ENCODE peak calls at places on chromosomes 13 and 19, in ten cellular contexts. B, T, C, D, R, S, P, V, H and K are unnamed samples.

GRCh38 chr13:62014299-62014698 is 598.6 kb upstream of the PCDH20 start:
- DNase-seq in H (peak), D (no peak), R (peak), S (peak), T (peak), B (peak), V (no peak), C (no peak), P (no peak), K (no peak)

GRCh38 chr13:95784891-95785290 is 108.0 kb downstream of the DNAJC3 start:
- DNase-seq in V (no peak), B (peak), C (peak), R (no peak), T (peak), D (no peak), P (no peak), H (no peak), S (no peak), K (no peak)

GRCh38 chr19:409515-410242 is 732 bp upstream of the C2CD4C start:
- DNase-seq in S (peak), V (no peak), B (no peak), R (peak), C (no peak), P (no peak), T (no peak), D (no peak), H (no peak), K (no peak)

GRCh38 chr19:31725051-31725450 is 375.8 kb upstream of the TSHZ3 start:
- DNase-seq in H (no peak), D (no peak), B (peak), S (no peak), V (no peak), R (no peak), P (peak), T (no peak), C (no peak), K (no peak)

GRCh38 chr19:18158471-18158870 is 5.5 kb downstream of the PIK3R2 start:
- DNase-seq in C (no peak), P (no peak), B (no peak), D (no peak), S (no peak), R (no peak), H (no peak), T (no peak), V (no peak), K (no peak)

GRCh38 chr19:8831832-8832131 is 322 bp downstream of the ZNF558 start:
- DNase-seq in C (no peak), D (no peak), S (no peak), V (no peak), P (no peak), T (no peak), B (no peak), H (no peak), R (no peak), K (no peak)

GRCh38 chr19:19554074-19555023 is 16.3 kb downstream of the CILP2 start:
- DNase-seq in D (peak), R (peak), P (peak), C (no peak), B (peak), T (peak), V (peak), H (no peak), S (peak), K (no peak)

GRCh38 chr13:79779761-79780160 is 298.8 kb downstream of the NDFIP2 start:
- DNase-seq in S (peak), C (peak), H (no peak), V (no peak), T (peak), P (peak), D (no peak), R (no peak), B (peak), K (no peak)

GRCh38 chr19:30669329-30670010 is 297.3 kb downstream of the ZNF536 start:
- DNase-seq in B (peak), H (no peak), C (peak), T (peak), S (peak), P (peak), V (peak), R (peak), D (peak), K (no peak)

GRCh38 chr19:50968709-50969412 is 530 bp downstream of the KLK6 start:
- DNase-seq in R (no peak), B (peak), H (no peak), C (no peak), S (no peak), P (no peak), T (peak), V (no peak), D (no peak), K (no peak)

GRCh38 chr13:36696410-36696809 is 22.6 kb downstream of the SERTM1 start:
- DNase-seq in H (no peak), B (no peak), D (no peak), S (no peak), P (no peak), V (peak), R (no peak), T (no peak), C (no peak), K (no peak)

GRCh38 chr13:40503966-40504591 is 162.4 kb downstream of the FOXO1 start:
- DNase-seq in P (no peak), C (peak), D (no peak), H (peak), R (no peak), B (peak), T (peak), V (no peak), S (no peak), K (no peak)

GRCh38 chr19:47499863-47500830 is 14.7 kb downstream of the NAPA start:
- DNase-seq in B (no peak), H (no peak), V (no peak), P (no peak), T (no peak), R (no peak), D (peak), C (no peak), S (no peak), K (no peak)

GRCh38 chr19:646798-647565 is 7.3 kb downstream of the FGF22 start:
- DNase-seq in H (no peak), T (no peak), V (peak), R (no peak), D (no peak), S (no peak), C (no peak), B (no peak), P (no peak), K (no peak)

GRCh38 chr19:31963741-31964140 is 381.7 kb upstream of the ZNF507 start:
- DNase-seq in V (no peak), C (no peak), T (no peak), P (peak), R (no peak), S (no peak), B (no peak), D (no peak), H (no peak), K (no peak)

GRCh38 chr13:91017031-91017668 is 330.3 kb upstream of the MIR17HG start:
- DNase-seq in R (peak), C (peak), P (peak), B (peak), T (peak), H (no peak), V (no peak), S (peak), D (peak), K (no peak)

GRCh38 chr13:32735859-32736258 is 149.6 kb downstream of the PDS5B start:
- DNase-seq in P (no peak), V (no peak), B (no peak), H (no peak), T (no peak), S (no peak), R (no peak), D (no peak), C (no peak), K (no peak)

GRCh38 chr13:32736648-32737047 is 150.4 kb downstream of the PDS5B start:
- DNase-seq in B (no peak), C (no peak), D (no peak), P (no peak), H (no peak), T (no peak), V (no peak), R (no peak), S (no peak), K (no peak)

GRCh38 chr13:32734511-32734910 is 148.3 kb downstream of the PDS5B start:
- DNase-seq in T (peak), R (no peak), C (peak), P (no peak), D (no peak), V (no peak), S (peak), B (peak), H (no peak), K (no peak)

GRCh38 chr13:32737679-32738078 is 151.4 kb downstream of the PDS5B start:
- DNase-seq in H (peak), C (no peak), V (no peak), T (no peak), R (no peak), S (no peak), P (no peak), D (no peak), B (no peak), K (no peak)

DNA sequence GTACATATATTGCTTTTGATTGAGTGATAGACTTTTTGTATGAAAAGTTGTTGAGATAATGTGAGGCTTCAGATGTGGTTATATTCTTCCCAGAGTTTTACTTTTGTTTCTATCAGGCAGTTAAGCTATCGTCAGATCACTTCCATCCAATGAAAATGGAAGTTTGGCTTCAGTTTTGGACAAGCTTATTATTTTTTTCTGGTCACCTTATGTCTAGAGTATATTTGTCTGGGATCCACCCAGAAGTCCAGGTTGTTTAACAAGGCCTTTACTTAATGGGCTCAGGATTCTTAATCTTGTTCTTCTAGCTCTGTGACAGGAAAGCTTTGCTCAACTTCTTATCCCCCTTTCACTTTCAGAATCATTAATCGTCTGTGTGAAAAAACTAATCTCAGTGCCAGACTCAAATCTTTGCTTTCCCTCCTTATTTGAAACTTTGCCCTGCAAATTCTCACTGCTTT is 150.9 kb downstream of the PDS5B start:
- DNase-seq in P (no peak), V (no peak), R (peak), S (peak), B (peak), T (peak), D (no peak), C (no peak), H (no peak), K (peak)
- H3K4me3 ChIP-seq in P (peak), V (peak), R (no peak), S (peak), B (peak), T (peak), D (peak), C (no peak), H (peak), K (peak)

DNA sequence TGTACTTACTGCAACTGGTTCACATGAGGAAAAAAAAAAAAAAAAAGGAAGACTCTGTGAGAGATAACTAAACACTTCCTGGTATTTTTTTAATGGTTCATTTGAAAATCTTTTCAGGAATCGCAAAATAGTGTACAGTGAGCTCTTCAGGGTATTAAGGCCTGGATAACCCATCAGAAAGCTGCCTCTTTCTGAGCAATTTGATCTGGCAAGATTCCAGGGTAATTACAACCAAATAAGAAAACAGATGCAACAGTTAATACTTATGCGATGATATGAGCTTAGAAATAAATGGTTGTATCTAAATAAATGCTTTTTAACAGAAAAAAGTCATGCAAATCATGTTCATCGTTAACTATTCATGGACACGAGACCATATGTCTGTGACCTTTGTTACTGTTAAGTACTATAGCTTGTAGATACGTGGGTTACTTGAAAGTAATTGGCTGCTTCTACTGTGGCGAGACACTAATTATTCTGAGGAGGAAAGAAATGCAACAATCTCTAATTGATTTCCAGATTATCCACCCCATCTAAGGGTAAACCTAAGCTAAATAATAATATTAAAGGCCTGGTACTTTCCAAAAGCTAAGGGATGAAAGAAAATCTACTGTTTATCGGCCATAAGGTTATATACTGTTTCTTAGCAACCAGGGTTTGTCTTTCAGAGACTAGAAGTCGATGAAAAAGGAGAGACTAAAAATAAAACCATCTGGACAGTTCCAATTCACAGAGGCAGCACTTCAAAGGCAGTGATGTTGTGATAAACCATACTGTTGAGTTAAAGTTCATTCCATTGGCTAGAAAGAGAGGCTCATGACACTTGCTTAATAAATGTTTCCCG is 1.7 kb downstream of the EPSTI1 start:
- DNase-seq in S (no peak), P (no peak), C (no peak), V (no peak), T (no peak), D (no peak), B (peak), R (no peak), H (no peak), K (no peak)
- H3K4me3 ChIP-seq in S (no peak), P (no peak), C (no peak), V (peak), T (no peak), D (no peak), B (peak), R (no peak), H (peak), K (peak)

GRCh38 chr19:56367829-56368711 is 25.3 kb downstream of the ZNF582 start:
- DNase-seq in P (peak), C (peak), D (peak), H (peak), V (peak), S (peak), B (peak), T (peak), R (no peak), K (peak)
- H3K4me3 ChIP-seq in P (peak), C (peak), D (peak), H (peak), V (peak), S (peak), B (peak), T (peak), R (no peak), K (peak)

DNA sequence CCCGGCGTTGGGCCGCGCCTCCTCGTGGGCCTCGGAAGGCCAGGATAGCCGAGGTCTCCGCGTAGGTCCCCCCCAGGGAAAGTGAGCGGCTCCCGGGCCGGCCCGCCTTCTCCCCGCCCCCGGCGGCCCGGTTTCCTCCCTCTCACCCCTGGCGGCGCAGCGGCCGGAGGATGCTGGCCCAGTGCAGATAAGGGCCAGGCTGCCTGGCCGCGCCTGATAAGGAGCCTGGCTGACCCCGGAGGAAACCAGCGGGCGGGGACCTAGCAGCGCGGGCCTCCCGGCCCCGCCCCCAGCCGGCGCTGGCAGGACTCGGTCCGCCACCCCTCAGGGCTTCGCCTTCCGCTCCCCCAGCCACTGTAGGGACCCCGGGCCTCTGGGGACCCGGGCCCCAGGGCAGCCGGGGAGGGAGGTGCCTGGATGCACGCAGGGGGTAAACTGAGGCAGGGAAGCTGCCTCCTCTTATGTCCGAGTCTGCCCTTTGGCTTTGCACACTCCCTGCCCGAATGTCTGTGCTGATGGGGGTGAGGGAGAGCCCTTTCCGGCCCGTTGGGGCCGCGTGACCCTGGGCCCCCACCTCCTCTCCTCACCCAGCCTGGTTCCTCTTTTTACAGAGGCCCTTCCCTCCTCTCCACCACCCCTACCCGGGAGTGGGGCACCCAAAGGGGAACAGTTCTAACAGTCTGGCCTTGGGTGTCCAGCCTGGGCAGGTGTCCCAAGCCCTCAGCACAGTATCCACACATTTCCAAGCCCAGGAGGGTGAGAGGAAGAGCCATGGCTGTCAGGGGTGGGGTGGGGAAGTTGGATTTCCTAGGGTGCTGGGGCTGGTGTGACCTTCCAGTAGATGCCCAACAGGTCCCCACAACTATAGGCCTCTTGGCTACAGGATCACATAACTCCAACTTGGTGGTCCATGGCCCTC is at the start of gene LYL1:
- DNase-seq in D (peak), R (peak), B (peak), C (no peak), H (no peak), S (no peak), P (peak), V (peak), T (peak), K (no peak)
- H3K4me3 ChIP-seq in D (peak), R (peak), B (peak), C (no peak), H (no peak), S (no peak), P (peak), V (peak), T (peak), K (peak)

GRCh38 chr19:54373781-54374266 is 9.1 kb upstream of the LAIR1 start:
- DNase-seq in B (no peak), P (peak), R (no peak), T (no peak), H (no peak), C (no peak), V (no peak), S (no peak), D (no peak), K (no peak)

GRCh38 chr19:54364775-54365257 is at the start of gene LAIR1:
- DNase-seq in D (peak), S (no peak), V (no peak), B (no peak), C (no peak), T (no peak), P (peak), H (no peak), R (peak), K (no peak)

GRCh38 chr19:54366811-54367210 is 2.1 kb upstream of the LAIR1 start:
- DNase-seq in V (no peak), R (no peak), T (no peak), D (no peak), B (no peak), P (no peak), H (no peak), C (no peak), S (no peak), K (no peak)

DNA sequence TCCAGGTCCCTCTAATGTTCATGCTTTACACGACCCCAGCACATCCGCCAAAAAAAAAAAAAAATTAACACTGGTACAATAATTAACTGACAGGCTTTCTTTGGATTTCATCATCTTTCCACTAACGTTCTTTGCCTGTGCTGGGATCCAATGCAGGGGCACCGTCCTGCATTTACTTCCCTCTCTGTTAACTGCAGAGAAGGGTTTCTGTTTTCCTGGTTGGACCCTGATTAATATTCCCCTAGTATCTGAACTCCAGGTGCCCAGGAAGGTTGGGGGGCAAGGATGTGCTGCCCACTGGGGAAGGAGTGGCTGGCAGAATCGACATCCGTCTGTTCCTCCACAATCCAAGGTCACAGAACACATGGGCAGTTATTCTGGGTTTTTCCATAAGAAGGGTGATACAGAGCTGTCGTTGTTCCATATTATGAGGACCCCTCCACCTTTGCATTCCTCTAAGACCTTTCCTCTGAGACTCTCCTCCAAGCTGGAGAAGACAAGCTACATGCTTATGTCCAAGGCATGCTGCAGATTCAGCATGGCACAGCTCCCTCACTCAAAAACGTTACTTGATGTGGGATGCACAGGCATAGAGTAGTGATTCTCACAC is 4.5 kb upstream of the LAIR1 start:
- DNase-seq in D (no peak), V (no peak), P (no peak), T (no peak), C (no peak), R (no peak), B (no peak), H (no peak), S (no peak), K (no peak)
- H3K4me3 ChIP-seq in D (no peak), V (no peak), P (no peak), T (no peak), C (no peak), R (no peak), B (no peak), H (no peak), S (no peak), K (no peak)

DNA sequence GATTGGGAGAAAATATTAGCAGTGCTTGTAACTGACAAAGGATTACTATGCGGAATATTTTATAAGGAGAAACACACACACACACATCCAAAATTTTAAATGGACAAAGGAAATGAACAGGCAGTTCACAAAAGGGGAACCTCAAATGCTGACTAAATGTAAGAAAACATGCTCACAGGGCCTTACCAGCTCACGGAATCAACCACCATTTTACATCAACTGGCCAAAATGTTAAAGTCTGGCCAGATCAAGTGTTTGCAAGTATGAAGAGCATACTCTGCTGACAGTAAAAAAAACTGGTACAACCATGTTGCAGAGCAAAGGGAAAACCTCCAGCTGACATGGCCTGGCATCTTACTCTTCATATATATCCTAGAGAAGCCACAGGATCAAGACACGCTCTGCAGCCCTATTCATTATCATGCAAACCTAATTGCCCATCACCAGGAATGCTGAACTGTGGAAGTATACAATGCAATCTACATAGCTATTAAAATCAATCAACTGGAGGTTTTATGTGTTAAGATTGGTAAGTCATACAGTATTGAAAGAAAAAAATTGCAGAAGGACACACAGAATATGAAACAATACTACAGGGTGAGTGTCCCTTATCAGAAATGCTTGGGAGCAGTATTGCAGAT is 124.4 kb downstream of the RNF17 start:
- DNase-seq in B (no peak), R (no peak), S (no peak), V (no peak), C (no peak), D (no peak), T (no peak), H (no peak), P (no peak), K (no peak)
- H3K4me3 ChIP-seq in B (no peak), R (no peak), S (no peak), V (no peak), C (no peak), D (no peak), T (no peak), H (no peak), P (no peak), K (no peak)

GRCh38 chr13:99506632-99507031 is 5.4 kb downstream of the TM9SF2 start:
- DNase-seq in R (peak), P (no peak), H (no peak), V (no peak), B (no peak), T (no peak), D (no peak), C (no peak), S (no peak), K (peak)
- H3K4me3 ChIP-seq in R (peak), P (no peak), H (no peak), V (no peak), B (no peak), T (no peak), D (no peak), C (no peak), S (no peak), K (peak)

GRCh38 chr19:16001481-16002312 is 52.9 kb downstream of the OR10H4 start:
- DNase-seq in T (peak), S (no peak), D (no peak), P (peak), B (peak), R (peak), H (no peak), C (peak), V (no peak), K (peak)
- H3K4me3 ChIP-seq in T (peak), S (no peak), D (peak), P (no peak), B (peak), R (peak), H (peak), C (no peak), V (peak), K (peak)